ENCODE peak calls at places on chromosomes 12 and 14, in seven cellular contexts. F, B, I, P, D, M and S are unnamed samples.

GRCh38 chr12:85627584-85627983 is 208.6 kb downstream of the RASSF9 start:
- DNase-seq in F (no peak), B (no peak), I (no peak), P (no peak), D (no peak), M (no peak), S (no peak)

GRCh38 chr12:25459541-25459951 is 93.5 kb downstream of the LMNTD1 start:
- DNase-seq in F (no peak), B (no peak), I (no peak), P (no peak), D (no peak), M (no peak), S (no peak)

GRCh38 chr14:71684323-71684722 is 247.9 kb upstream of the RGS6 start:
- DNase-seq in F (no peak), B (no peak), I (no peak), P (no peak), D (no peak), M (no peak), S (no peak)

GRCh38 chr14:105474478-105475268 is at the start of gene CRIP2:
- DNase-seq in F (no peak), B (peak), I (peak), P (no peak), D (peak), M (peak), S (no peak)

GRCh38 chr14:93133476-93133875 is 17.8 kb upstream of the ITPK1 start:
- DNase-seq in F (no peak), B (peak), I (no peak), P (no peak), D (no peak), M (no peak), S (no peak)

GRCh38 chr12:26740991-26741390 is 92.0 kb downstream of the ITPR2 start:
- DNase-seq in F (no peak), B (no peak), I (no peak), P (no peak), D (no peak), M (no peak), S (no peak)

GRCh38 chr12:130316269-130316668 is 21.4 kb upstream of the PIWIL1 start:
- DNase-seq in F (no peak), B (no peak), I (no peak), P (no peak), D (no peak), M (no peak), S (no peak)

GRCh38 chr12:22287776-22288621 is 46.5 kb downstream of the ST8SIA1 start:
- DNase-seq in F (no peak), B (peak), I (no peak), P (no peak), D (no peak), M (no peak), S (no peak)

GRCh38 chr14:93017341-93017797 is 94.4 kb downstream of the CHGA start:
- DNase-seq in F (no peak), B (no peak), I (no peak), P (no peak), D (no peak), M (no peak), S (no peak)

GRCh38 chr14:24132061-24132685 is 1.7 kb downstream of the FITM1 start:
- DNase-seq in F (peak), B (no peak), I (no peak), P (no peak), D (no peak), M (no peak), S (no peak)

GRCh38 chr14:100747021-100747586 is 20.4 kb downstream of the DLK1 start:
- DNase-seq in F (no peak), B (peak), I (no peak), P (peak), D (no peak), M (peak), S (no peak)

GRCh38 chr12:113099764-113100163 is 35.8 kb downstream of the RASAL1 start:
- DNase-seq in F (no peak), B (no peak), I (no peak), P (no peak), D (no peak), M (no peak), S (no peak)

GRCh38 chr14:81716953-81717352 is 183.3 kb upstream of the SEL1L start:
- DNase-seq in F (no peak), B (no peak), I (no peak), P (no peak), D (no peak), M (no peak), S (no peak)

GRCh38 chr12:55060470-55060869 is 40.7 kb downstream of the NEUROD4 start:
- DNase-seq in F (no peak), B (no peak), I (no peak), P (no peak), D (no peak), M (no peak), S (no peak)

GRCh38 chr12:111117017-111117416 is 196.6 kb upstream of the MYL2 start:
- DNase-seq in F (no peak), B (no peak), I (no peak), P (no peak), D (no peak), M (no peak), S (no peak)

GRCh38 chr12:6318440-6318879 is 8.0 kb downstream of the PLEKHG6 start:
- DNase-seq in F (no peak), B (no peak), I (no peak), P (no peak), D (no peak), M (no peak), S (no peak)

GRCh38 chr12:41188841-41189394 is 798 bp downstream of the PDZRN4 start:
- DNase-seq in F (no peak), B (no peak), I (no peak), P (no peak), D (no peak), M (no peak), S (no peak)

GRCh38 chr12:41189395-41190251 is 1.5 kb downstream of the PDZRN4 start:
- DNase-seq in F (no peak), B (no peak), I (peak), P (no peak), D (peak), M (no peak), S (no peak)

GRCh38 chr12:41193321-41193720 is 5.2 kb downstream of the PDZRN4 start:
- DNase-seq in F (no peak), B (no peak), I (no peak), P (no peak), D (no peak), M (no peak), S (no peak)

GRCh38 chr12:41188058-41188840 is at the start of gene PDZRN4:
- DNase-seq in F (no peak), B (no peak), I (peak), P (peak), D (peak), M (peak), S (no peak)

DNA sequence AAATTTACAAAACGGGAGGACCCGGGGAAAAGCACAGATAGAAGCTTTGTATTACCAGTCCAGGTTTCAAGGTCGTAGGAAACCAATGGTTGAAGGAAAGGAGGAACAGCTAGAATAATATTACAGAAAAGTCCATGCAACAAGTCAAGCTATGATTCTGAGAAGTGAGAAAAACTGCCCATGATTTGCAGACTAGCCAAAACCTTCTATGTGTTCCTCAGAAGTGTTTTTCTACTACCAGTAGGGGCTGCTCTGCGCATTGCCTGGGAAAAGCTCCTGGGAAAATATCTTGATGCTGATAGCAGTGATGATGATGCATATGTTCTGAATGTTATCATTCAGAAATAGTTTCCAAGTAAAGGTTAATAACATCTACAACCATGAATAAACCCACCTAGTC is 2.2 kb downstream of the PDZRN4 start:
- DNase-seq in F (no peak), B (no peak), I (peak), P (no peak), D (peak), M (no peak), S (no peak)
- TF ChIP-seq CTCF in F (no peak), B (no peak), I (peak), P (peak), D (no peak), M (no peak), S (peak)

GRCh38 chr12:109255377-109255776 is 53.7 kb downstream of the FOXN4 start:
- DNase-seq in F (no peak), B (peak), I (no peak), P (no peak), D (peak), M (no peak), S (no peak)
- TF ChIP-seq CTCF in F (no peak), B (peak), I (no peak), P (no peak), D (no peak), M (no peak), S (peak)

DNA sequence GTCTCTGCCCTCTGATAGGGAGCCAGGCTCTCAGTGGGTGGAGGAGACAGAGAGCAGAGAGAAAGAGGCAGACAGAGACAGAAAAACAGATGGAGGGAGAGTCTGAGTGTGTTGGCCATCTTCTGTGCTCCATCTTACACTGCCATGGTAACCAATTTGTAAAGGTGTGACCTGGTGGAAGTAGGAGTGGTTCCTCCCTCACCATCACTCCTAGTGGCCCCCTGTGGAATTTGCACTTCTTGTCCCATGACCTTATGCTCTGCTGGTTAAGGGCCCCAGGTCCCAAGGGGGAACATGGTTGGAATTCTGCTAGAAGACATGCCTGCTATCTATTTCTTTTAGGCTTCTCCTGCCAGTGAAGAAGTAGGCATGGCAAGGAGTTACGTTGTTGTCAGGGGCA is 376.7 kb upstream of the CCDC196 start:
- DNase-seq in F (no peak), B (no peak), I (no peak), P (no peak), D (no peak), M (no peak), S (no peak)
- TF ChIP-seq CTCF in F (no peak), B (no peak), I (no peak), P (no peak), D (peak), M (no peak), S (no peak)

GRCh38 chr12:94078736-94079509 is 69.5 kb upstream of the PLXNC1 start:
- DNase-seq in F (no peak), B (no peak), I (no peak), P (no peak), D (no peak), M (no peak), S (no peak)
- TF ChIP-seq CTCF in F (no peak), B (no peak), I (no peak), P (no peak), D (no peak), M (no peak), S (no peak)

DNA sequence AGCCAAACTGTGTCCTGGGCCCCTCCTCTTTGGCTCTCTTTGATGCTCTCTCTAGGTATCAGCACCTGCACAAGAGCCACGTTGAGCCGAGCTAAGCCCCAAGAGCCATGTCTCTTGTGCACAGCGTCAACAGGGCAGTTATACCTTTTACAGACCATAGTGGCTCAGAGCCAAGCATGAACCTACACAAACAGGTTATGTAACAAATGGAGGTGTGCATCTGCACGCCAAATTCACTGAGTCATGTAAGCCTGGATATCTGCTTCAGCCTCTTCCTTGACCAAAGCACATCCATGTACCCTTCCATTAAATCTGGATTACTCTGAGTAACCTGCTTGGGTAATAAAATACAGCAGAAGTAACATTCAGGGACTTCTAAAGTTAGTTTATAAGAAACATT is 509.7 kb downstream of the NAV3 start:
- DNase-seq in F (no peak), B (no peak), I (no peak), P (no peak), D (no peak), M (no peak), S (no peak)
- TF ChIP-seq CTCF in F (no peak), B (no peak), I (no peak), P (no peak), D (no peak), M (no peak), S (no peak)

GRCh38 chr14:45658917-45659299 is 405.9 kb upstream of the MIS18BP1 start:
- DNase-seq in F (no peak), B (no peak), I (no peak), P (no peak), D (no peak), M (no peak), S (no peak)

GRCh38 chr14:45664668-45665356 is 411.8 kb upstream of the MIS18BP1 start:
- DNase-seq in F (no peak), B (no peak), I (no peak), P (no peak), D (peak), M (no peak), S (no peak)
- TF ChIP-seq CTCF in F (no peak), B (no peak), I (no peak), P (no peak), D (peak), M (no peak), S (peak)

DNA sequence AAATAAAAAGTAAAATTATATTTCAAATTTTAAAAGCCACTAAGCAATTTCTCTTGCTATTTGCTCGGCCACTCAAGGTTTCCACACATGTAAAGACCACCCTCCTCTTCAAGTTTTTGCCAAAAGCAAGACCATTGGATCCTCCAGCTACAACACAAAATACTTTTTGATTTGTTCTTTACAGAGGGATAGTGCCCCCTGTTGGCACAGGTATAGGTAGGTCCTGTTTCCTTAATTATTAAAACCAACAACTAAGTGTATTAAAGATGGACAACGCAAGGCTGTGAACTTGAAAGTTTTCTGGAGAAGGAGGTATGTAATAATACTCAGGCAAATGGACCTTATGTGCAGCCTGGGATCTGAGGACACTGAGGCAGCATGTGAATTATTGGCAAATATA is 23.8 kb downstream of the ATP6V1D start:
- DNase-seq in F (no peak), B (no peak), I (no peak), P (no peak), D (peak), M (no peak), S (no peak)
- TF ChIP-seq CTCF in F (peak), B (peak), I (peak), P (peak), D (peak), M (peak), S (peak)

DNA sequence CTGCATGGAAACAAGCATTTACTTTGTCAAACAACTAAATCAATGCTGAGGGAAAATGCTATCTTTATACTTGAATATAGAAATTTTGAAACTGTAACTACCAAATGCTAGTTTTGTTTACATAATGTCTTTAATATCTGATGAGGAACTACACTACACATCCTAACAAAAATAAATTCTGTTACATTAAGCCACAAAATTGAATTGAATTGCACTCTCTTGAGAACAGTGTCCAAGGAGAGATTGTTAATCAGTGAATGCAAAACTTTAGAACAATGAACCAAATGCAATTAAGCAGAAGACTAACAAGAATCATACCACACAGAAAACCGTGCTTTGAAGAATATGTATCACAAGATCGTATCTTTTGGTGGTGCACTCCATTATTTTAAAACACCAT is 141.6 kb downstream of the CNTN1 start:
- DNase-seq in F (no peak), B (no peak), I (no peak), P (no peak), D (no peak), M (no peak), S (no peak)
- TF ChIP-seq CTCF in F (no peak), B (no peak), I (no peak), P (no peak), D (no peak), M (no peak), S (no peak)

GRCh38 chr12:132937476-132937875 is 18.6 kb downstream of the ZNF605 start:
- DNase-seq in F (no peak), B (no peak), I (no peak), P (no peak), D (no peak), M (no peak), S (no peak)
- TF ChIP-seq CTCF in F (no peak), B (no peak), I (no peak), P (no peak), D (no peak), M (no peak), S (no peak)

GRCh38 chr14:90518941-90519256 is 122.1 kb downstream of the CALM1 start:
- DNase-seq in F (peak), B (peak), I (no peak), P (no peak), D (peak), M (no peak), S (no peak)
- TF ChIP-seq CTCF in F (peak), B (peak), I (peak), P (peak), D (peak), M (peak), S (peak)